ENCODE peak calls at places on chromosome 10, in ten cellular contexts. S is neural progenitor cell; A is pancreas; N is CD8-positive, alpha-beta T cell; P is PC-3; R is ovary; H is HCT116; C is astrocyte; X is left ventricle myocardium inferior; J is testis. K is an unnamed sample.

GRCh38 chr10:97618285-97618684 is 15.0 kb downstream of the MORN4 start:
- DNase-seq in S (no peak), A (no peak), N (no peak), P (no peak), R (no peak), H (no peak), C (no peak), X (no peak), J (no peak), K (no peak)

GRCh38 chr10:123821136-123821535 is 70.5 kb downstream of the CPXM2 start:
- DNase-seq in S (no peak), A (no peak), N (no peak), P (no peak), R (no peak), H (no peak), C (no peak), X (no peak), J (no peak), K (no peak)

GRCh38 chr10:11180228-11180627 is 162.6 kb downstream of the CELF2 start:
- DNase-seq in S (no peak), A (no peak), N (peak; percentile 65), P (no peak), R (no peak), H (no peak), C (no peak), X (no peak), J (no peak), K (peak; percentile 63)

GRCh38 chr10:7494034-7494433 is 83.2 kb upstream of the SFMBT2 start:
- DNase-seq in S (peak; percentile 43), A (no peak), N (no peak), P (no peak), R (no peak), H (no peak), C (no peak), X (no peak), J (no peak), K (no peak)

GRCh38 chr10:48547981-48548380 is 56.9 kb downstream of the ARHGAP22 start:
- DNase-seq in S (no peak), A (no peak), N (no peak), P (no peak), R (no peak), H (no peak), C (no peak), X (no peak), J (no peak), K (no peak)

GRCh38 chr10:123997486-123998196 is 95.8 kb downstream of the CHST15 start:
- DNase-seq in S (no peak), A (no peak), N (peak; percentile 8), P (peak; percentile 91), R (no peak), H (no peak), C (peak; percentile 99), X (no peak), J (no peak), K (no peak)

GRCh38 chr10:103803941-103804340 is 51.4 kb downstream of the SH3PXD2A start:
- DNase-seq in S (no peak), A (no peak), N (peak; percentile 24), P (peak; percentile 34), R (no peak), H (no peak), C (no peak), X (no peak), J (no peak), K (peak; percentile 10)

GRCh38 chr10:87925570-87925969 is 62.1 kb downstream of the PTEN start:
- DNase-seq in S (no peak), A (no peak), N (no peak), P (no peak), R (no peak), H (no peak), C (peak; percentile 51), X (no peak), J (no peak), K (no peak)

GRCh38 chr10:121900443-121901174 is 27.2 kb downstream of the ATE1 start:
- DNase-seq in S (peak; percentile 84), A (no peak), N (no peak), P (peak; percentile 72), R (no peak), H (peak; percentile 52), C (peak; percentile 23), X (no peak), J (no peak), K (peak; percentile 20)

GRCh38 chr10:27743736-27744477 is 1.7 kb downstream of the MKX start:
- DNase-seq in S (peak; percentile 12), A (peak; percentile 61), N (no peak), P (peak; percentile 18), R (no peak), H (no peak), C (no peak), X (no peak), J (no peak), K (no peak)

GRCh38 chr10:97911217-97911616 is 61.6 kb downstream of the GOLGA7B start:
- DNase-seq in S (no peak), A (no peak), N (no peak), P (no peak), R (no peak), H (no peak), C (no peak), X (no peak), J (no peak), K (no peak)

GRCh38 chr10:127117125-127117524 is 79.3 kb downstream of the INSYN2A start:
- DNase-seq in S (peak; percentile 77), A (peak; percentile 78), N (peak; percentile 28), P (peak; percentile 43), R (peak; percentile 69), H (no peak), C (peak; percentile 43), X (peak; percentile 59), J (peak; percentile 74), K (no peak)

GRCh38 chr10:79099898-79100448 is 31.2 kb downstream of the ZMIZ1 start:
- DNase-seq in S (no peak), A (no peak), N (no peak), P (no peak), R (no peak), H (no peak), C (no peak), X (no peak), J (no peak), K (no peak)

GRCh38 chr10:23364378-23364777 is 19.8 kb upstream of the C10orf67 start:
- DNase-seq in S (no peak), A (no peak), N (no peak), P (no peak), R (no peak), H (no peak), C (no peak), X (no peak), J (no peak), K (no peak)

GRCh38 chr10:125102216-125102615 is 58.1 kb downstream of the CTBP2 start:
- DNase-seq in S (no peak), A (peak; percentile 54), N (no peak), P (no peak), R (peak; percentile 7), H (no peak), C (peak; percentile 59), X (no peak), J (no peak), K (no peak)
- H3K36me3 ChIP-seq in S (no peaks in the 10 kb centered on the region), A (no peaks in the 10 kb centered on the region), N (no peaks in the 10 kb centered on the region), P (no peaks in the 10 kb centered on the region), R (no peaks in the 10 kb centered on the region), H (no peaks in the 10 kb centered on the region), C (no peaks in the 10 kb centered on the region), X (peaks cover 14% of the 10 kb centered on the region), J (no peaks in the 10 kb centered on the region), K (no peaks in the 10 kb centered on the region)

GRCh38 chr10:49613882-49614241 is at the start of gene CHAT:
- DNase-seq in S (no peak), A (no peak), N (no peak), P (no peak), R (no peak), H (no peak), C (no peak), X (no peak), J (no peak), K (no peak)
- H3K4me3 ChIP-seq in S (peak within 1 kb of the TSS; percentile 34), A (no peak within 1 kb of the TSS), N (no peak within 1 kb of the TSS), P (no peak within 1 kb of the TSS), R (no peak within 1 kb of the TSS), H (no peak within 1 kb of the TSS), C (no peak within 1 kb of the TSS), X (no peak within 1 kb of the TSS), J (no peak within 1 kb of the TSS), K (no peak within 1 kb of the TSS)

GRCh38 chr10:72328829-72329204 is 25.9 kb downstream of the DNAJB12 start:
- DNase-seq in S (no peak), A (no peak), N (no peak), P (no peak), R (no peak), H (no peak), C (no peak), X (no peak), J (no peak), K (no peak)

GRCh38 chr10:72328045-72328828 is 26.5 kb downstream of the DNAJB12 start:
- DNase-seq in S (peak; percentile 82), A (peak; percentile 84), N (no peak), P (peak; percentile 65), R (peak; percentile 77), H (no peak), C (no peak), X (peak; percentile 76), J (peak; percentile 81), K (no peak)

GRCh38 chr10:72331575-72332422 is 22.9 kb downstream of the DNAJB12 start:
- DNase-seq in S (peak; percentile 94), A (peak; percentile 90), N (peak; percentile 89), P (peak; percentile 77), R (peak; percentile 77), H (peak; percentile 80), C (peak; percentile 78), X (peak; percentile 81), J (peak; percentile 92), K (peak; percentile 94)

GRCh38 chr10:72330059-72330426 is 24.7 kb downstream of the DNAJB12 start:
- DNase-seq in S (no peak), A (no peak), N (no peak), P (no peak), R (no peak), H (no peak), C (no peak), X (no peak), J (no peak), K (no peak)

DNA sequence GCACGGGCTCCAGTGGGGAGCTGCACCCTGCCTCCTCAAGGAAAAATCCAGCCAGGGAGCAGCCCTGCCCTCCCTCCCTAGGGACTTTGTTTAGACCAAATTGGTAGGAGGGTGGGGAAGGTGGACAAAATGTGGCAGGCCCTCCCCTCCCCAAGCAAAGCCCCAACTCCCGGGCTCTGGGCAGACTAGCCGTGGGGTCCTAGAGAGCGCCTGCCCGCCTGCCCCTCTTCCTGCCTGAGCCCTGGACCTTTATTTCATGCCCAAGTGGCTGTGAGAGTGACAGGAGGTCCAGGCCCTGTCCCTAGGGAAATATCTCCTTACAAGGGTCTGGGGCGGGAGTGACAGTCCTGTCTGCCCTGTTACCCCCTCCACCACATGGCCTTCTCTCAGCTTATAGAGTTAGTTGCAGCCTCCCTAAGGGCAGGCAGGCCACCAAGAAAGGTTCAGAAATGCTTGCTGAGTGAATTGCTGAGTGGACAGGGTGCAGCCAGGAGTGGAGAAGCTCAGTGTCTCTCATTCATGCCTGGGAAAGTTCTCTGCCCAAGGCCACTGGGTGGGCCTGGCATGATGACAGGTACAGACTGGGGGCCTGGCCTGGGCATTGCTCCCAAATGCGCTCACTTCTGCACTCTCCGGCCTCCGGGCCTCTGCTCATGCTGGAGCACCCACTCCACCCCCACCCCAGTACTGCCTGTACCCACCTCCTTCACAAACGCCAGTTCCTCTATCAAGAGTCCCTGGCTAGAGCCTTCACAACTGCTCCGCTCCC is 25.2 kb downstream of the DNAJB12 start:
- DNase-seq in S (peak; percentile 40), A (no peak), N (no peak), P (no peak), R (peak; percentile 55), H (no peak), C (no peak), X (no peak), J (peak; percentile 77), K (no peak)
- H3K4me1 ChIP-seq in S (peaks cover 65% of the 10 kb centered on the region), A (peaks cover 55% of the 10 kb centered on the region), N (peaks cover 76% of the 10 kb centered on the region), P (peaks cover 21% of the 10 kb centered on the region), R (peaks cover 37% of the 10 kb centered on the region), H (peaks cover 59% of the 10 kb centered on the region), C (peaks cover 33% of the 10 kb centered on the region), X (peaks cover 94% of the 10 kb centered on the region), J (peaks cover 80% of the 10 kb centered on the region), K (peaks cover 87% of the 10 kb centered on the region)

GRCh38 chr10:112435013-112435619 is 11.6 kb downstream of the ZDHHC6 start:
- DNase-seq in S (peak; percentile 8), A (no peak), N (no peak), P (peak; percentile 60), R (no peak), H (peak; percentile 55), C (peak; percentile 15), X (no peak), J (no peak), K (peak; percentile 13)
- H3K36me3 ChIP-seq in S (peaks cover 26% of the 10 kb centered on the region), A (no peaks in the 10 kb centered on the region), N (peaks cover 37% of the 10 kb centered on the region), P (peaks cover 17% of the 10 kb centered on the region), R (no peaks in the 10 kb centered on the region), H (peaks cover 67% of the 10 kb centered on the region), C (peaks cover 45% of the 10 kb centered on the region), X (peaks cover 91% of the 10 kb centered on the region), J (no peaks in the 10 kb centered on the region), K (peaks cover 64% of the 10 kb centered on the region)